ENCODE peak calls at places on chromosomes 4 and X, in seven cellular contexts. R, P, N, Z, H, C and X are unnamed samples.

GRCh38 chrX:133580630-133581029 is 165.3 kb upstream of the GPC4 start:
- DNase-seq in R (no peak), P (no peak), N (no peak), Z (no peak), H (no peak), C (no peak), X (no peak)

GRCh38 chrX:130051176-130051845 is 59.0 kb downstream of the ELF4 start:
- DNase-seq in R (no peak), P (no peak), N (no peak), Z (no peak), H (no peak), C (no peak), X (no peak)

GRCh38 chr4:25020240-25020639 is 10.5 kb downstream of the LGI2 start:
- DNase-seq in R (no peak), P (no peak), N (no peak), Z (no peak), H (no peak), C (no peak), X (no peak)

GRCh38 chr4:38090450-38091246 is 130.4 kb downstream of the PTTG2 start:
- DNase-seq in R (no peak), P (no peak), N (no peak), Z (no peak), H (no peak), C (no peak), X (no peak)

GRCh38 chr4:106418444-106418843 is 49.9 kb upstream of the GIMD1 start:
- DNase-seq in R (no peak), P (no peak), N (no peak), Z (peak; percentile 14), H (no peak), C (no peak), X (no peak)

GRCh38 chr4:82248903-82249632 is 124.7 kb downstream of the HNRNPD start:
- DNase-seq in R (no peak), P (no peak), N (no peak), Z (no peak), H (no peak), C (no peak), X (no peak)

GRCh38 chr4:43379001-43379400 is 486.5 kb downstream of the GRXCR1 start:
- DNase-seq in R (no peak), P (no peak), N (no peak), Z (no peak), H (no peak), C (no peak), X (no peak)

GRCh38 chr4:152864361-152864760 is 71.8 kb upstream of the FHDC1 start:
- DNase-seq in R (no peak), P (no peak), N (no peak), Z (no peak), H (no peak), C (no peak), X (no peak)

GRCh38 chr4:145076473-145076855 is 21.5 kb downstream of the ANAPC10 start:
- DNase-seq in R (no peak), P (no peak), N (no peak), Z (no peak), H (no peak), C (no peak), X (no peak)

GRCh38 chrX:93354651-93355050 is 318.7 kb downstream of the NAP1L3 start:
- DNase-seq in R (no peak), P (no peak), N (no peak), Z (no peak), H (no peak), C (no peak), X (no peak)

GRCh38 chr4:143286058-143286457 is 50.6 kb upstream of the GAB1 start:
- DNase-seq in R (no peak), P (no peak), N (no peak), Z (no peak), H (no peak), C (no peak), X (no peak)

GRCh38 chr4:155473420-155474095 is 96.8 kb upstream of the MAP9 start:
- DNase-seq in R (no peak), P (no peak), N (no peak), Z (no peak), H (no peak), C (no peak), X (no peak)

GRCh38 chr4:41154814-41155177 is 59.5 kb downstream of the APBB2 start:
- DNase-seq in R (no peak), P (no peak), N (no peak), Z (no peak), H (no peak), C (no peak), X (no peak)

GRCh38 chr4:134216436-134216835 is 14.8 kb upstream of the PABPC4L start:
- DNase-seq in R (no peak), P (no peak), N (no peak), Z (no peak), H (no peak), C (no peak), X (no peak)

GRCh38 chr4:82213485-82214162 is 160.2 kb downstream of the HNRNPD start:
- DNase-seq in R (no peak), P (no peak), N (no peak), Z (no peak), H (no peak), C (no peak), X (no peak)

GRCh38 chrX:102808336-102808735 is 87.8 kb downstream of the GPRASP3 start:
- DNase-seq in R (no peak), P (no peak), N (no peak), Z (no peak), H (no peak), C (no peak), X (no peak)

GRCh38 chr4:174152717-174153466 is 130.6 kb downstream of the FBXO8 start:
- DNase-seq in R (no peak), P (no peak), N (no peak), Z (no peak), H (no peak), C (no peak), X (no peak)

GRCh38 chr4:92014060-92014459 is 289.7 kb upstream of the GRID2 start:
- DNase-seq in R (no peak), P (no peak), N (no peak), Z (no peak), H (no peak), C (peak; percentile 1), X (no peak)

GRCh38 chr4:189806506-189806905 is 134.2 kb upstream of the FRG1 start:
- DNase-seq in R (no peak), P (no peak), N (no peak), Z (no peak), H (no peak), C (no peak), X (no peak)

GRCh38 chr4:132297346-132297745 is 851.7 kb upstream of the PCDH10 start:
- DNase-seq in R (no peak), P (no peak), N (no peak), Z (no peak), H (no peak), C (no peak), X (no peak)

GRCh38 chr4:39043697-39044363 is 11.6 kb upstream of the TMEM156 start:
- DNase-seq in R (no peak), P (no peak), N (peak; percentile 32), Z (peak; percentile 34), H (no peak), C (peak; percentile 24), X (no peak)

GRCh38 chr4:169252339-169253086 is 18.2 kb downstream of the SH3RF1 start:
- DNase-seq in R (no peak), P (no peak), N (no peak), Z (no peak), H (no peak), C (no peak), X (no peak)

GRCh38 chrX:56765816-56766553 is 36.9 kb downstream of the NBDY start:
- DNase-seq in R (no peak), P (no peak), N (no peak), Z (no peak), H (no peak), C (no peak), X (no peak)

GRCh38 chrX:130171446-130172126 is at the start of gene RAB33A:
- DNase-seq in R (no peak), P (no peak), N (no peak), Z (peak; percentile 76), H (peak; percentile 57), C (no peak), X (no peak)

GRCh38 chr4:26267087-26267486 is 53.7 kb upstream of the RBPJ start:
- DNase-seq in R (no peak), P (no peak), N (no peak), Z (no peak), H (no peak), C (no peak), X (no peak)

GRCh38 chr4:3529363-3529762 is 2.9 kb downstream of the LRPAP1 start:
- DNase-seq in R (no peak), P (no peak), N (no peak), Z (no peak), H (no peak), C (no peak), X (no peak)
- TF ChIP-seq JUND in R (no peak), P (no peak), N (no peak), Z (no peak), H (no peak), C (no peak), X (no peak)

DNA sequence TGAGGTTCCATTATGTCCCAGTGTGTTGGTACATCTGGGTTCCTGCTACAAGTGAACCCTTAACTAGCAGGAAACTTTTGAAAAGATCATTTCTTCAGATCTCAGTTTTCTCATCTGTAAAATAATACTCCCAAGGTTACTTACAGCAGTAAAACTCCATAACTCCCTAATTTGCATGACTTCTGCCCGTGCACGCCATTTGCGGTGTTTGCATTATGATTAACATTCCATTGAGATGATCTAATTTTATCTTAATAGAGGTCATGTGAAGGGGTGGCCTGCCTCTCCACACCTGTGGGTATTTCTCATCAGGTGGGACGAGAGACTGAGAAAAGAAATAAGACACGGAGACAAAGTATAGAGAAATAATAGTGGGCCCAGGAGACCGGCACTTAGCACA is 219.8 kb downstream of the TLL1 start:
- DNase-seq in R (no peak), P (no peak), N (no peak), Z (no peak), H (no peak), C (no peak), X (no peak)
- TF ChIP-seq JUND in R (no peak), P (no peak), N (no peak), Z (no peak), H (no peak), C (no peak), X (no peak)

GRCh38 chrX:45748443-45748842 is 547.8 kb upstream of the DIPK2B start:
- DNase-seq in R (no peak), P (no peak), N (no peak), Z (no peak), H (no peak), C (no peak), X (no peak)

GRCh38 chrX:45750639-45751038 is 550.0 kb upstream of the DIPK2B start:
- DNase-seq in R (no peak), P (no peak), N (no peak), Z (no peak), H (no peak), C (no peak), X (no peak)

GRCh38 chrX:45747905-45748304 is 547.2 kb upstream of the DIPK2B start:
- DNase-seq in R (no peak), P (no peak), N (no peak), Z (no peak), H (no peak), C (no peak), X (no peak)

GRCh38 chrX:45751156-45751555 is 550.5 kb upstream of the DIPK2B start:
- DNase-seq in R (no peak), P (no peak), N (no peak), Z (no peak), H (no peak), C (no peak), X (no peak)

GRCh38 chrX:45749375-45749774 is 548.7 kb upstream of the DIPK2B start:
- DNase-seq in R (no peak), P (no peak), N (no peak), Z (no peak), H (no peak), C (no peak), X (no peak)
- TF ChIP-seq JUND in R (no peak), P (no peak), N (no peak), Z (peak; percentile 17), H (no peak), C (no peak), X (no peak)

GRCh38 chr4:76802546-76803021 is 95.4 kb downstream of the SOWAHB start:
- DNase-seq in R (no peak), P (no peak), N (no peak), Z (no peak), H (no peak), C (no peak), X (no peak)
- TF ChIP-seq JUND in R (peak; percentile 61), P (no peak), N (no peak), Z (no peak), H (no peak), C (no peak), X (no peak)